ENCODE peak calls at places on chromosomes 7 and 10, in four cellular contexts. O is cardiac muscle cell, V is astrocyte, R is body of pancreas. F is an unnamed sample. For H3K4me1, the result is how much of the 10 kb centered on the place peaks cover.

GRCh38 chr10:49273082-49273465 is 25.9 kb upstream of the C10orf71 start:
- DNase-seq in O (no peak), V (no peak), R (no peak), F (no peak)

GRCh38 chr10:97714401-97715258 is 1.1 kb downstream of the MARVELD1 start:
- DNase-seq in O (peak), V (peak), R (peak), F (peak)

GRCh38 chr7:473211-473734 is 46.4 kb downstream of the PDGFA start:
- DNase-seq in O (no peak), V (no peak), R (peak), F (peak)

GRCh38 chr10:25113231-25114035 is 61.4 kb upstream of the GPR158 start:
- DNase-seq in O (peak), V (peak), R (peak), F (peak)

GRCh38 chr7:156640949-156641485 is 443 bp downstream of the RNF32 start:
- DNase-seq in O (no peak), V (peak), R (peak), F (peak)

GRCh38 chr10:30594077-30594476 is 35.5 kb downstream of the LYZL2 start:
- DNase-seq in O (no peak), V (no peak), R (no peak), F (no peak)

GRCh38 chr10:91983403-91983802 is 59.8 kb downstream of the BTAF1 start:
- DNase-seq in O (peak), V (no peak), R (no peak), F (no peak)

GRCh38 chr7:12584940-12585339 is 14.4 kb downstream of the SCIN start:
- DNase-seq in O (no peak), V (peak), R (peak), F (no peak)

GRCh38 chr10:61792921-61793320 is 108.6 kb upstream of the ARID5B start:
- DNase-seq in O (no peak), V (peak), R (no peak), F (no peak)

DNA sequence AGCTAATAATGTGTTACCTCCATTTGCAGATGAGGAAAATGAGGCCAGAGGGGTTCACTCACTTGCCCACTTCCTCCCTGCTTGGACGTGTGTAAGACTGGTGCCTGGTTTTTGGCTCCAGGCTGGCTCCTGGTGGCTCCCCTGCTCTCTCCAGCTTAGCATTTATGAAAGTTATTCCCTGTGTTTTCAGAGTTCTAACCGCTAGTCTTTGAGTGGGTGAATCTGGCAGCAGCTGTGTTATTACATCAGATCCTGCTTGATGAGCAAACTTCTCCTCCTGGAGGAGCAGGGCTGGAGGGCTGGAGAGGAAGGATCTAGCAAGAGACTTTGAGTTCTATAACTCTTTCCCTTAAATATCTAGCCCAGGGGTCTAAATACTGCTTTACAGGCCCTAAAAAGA is 80.9 kb upstream of the AGBL3 start:
- DNase-seq in O (no peak), V (peak), R (peak), F (peak)
- H3K4me3 ChIP-seq in O (no peak), V (no peak), R (no peak), F (no peak)

GRCh38 chr10:79982486-79982800 is 33.5 kb upstream of the SFTPD start:
- DNase-seq in O (no peak), V (no peak), R (no peak), F (no peak)
- H3K4me1 ChIP-seq in O (under half), V (under half), R (under half), F (under half)

GRCh38 chr10:15166325-15166724 is 2.2 kb downstream of the NMT2 start:
- DNase-seq in O (no peak), V (peak), R (no peak), F (no peak)
- H3K4me3 ChIP-seq in O (no peak), V (peak), R (no peak), F (no peak)

GRCh38 chr7:55549457-55549856 is 22.8 kb downstream of the VOPP1 start:
- DNase-seq in O (no peak), V (no peak), R (no peak), F (no peak)

GRCh38 chr7:55550838-55551537 is 21.3 kb downstream of the VOPP1 start:
- DNase-seq in O (no peak), V (no peak), R (no peak), F (no peak)

GRCh38 chr7:55550010-55550409 is 22.3 kb downstream of the VOPP1 start:
- DNase-seq in O (no peak), V (no peak), R (peak), F (peak)

GRCh38 chr7:55546826-55547225 is 25.5 kb downstream of the VOPP1 start:
- DNase-seq in O (no peak), V (peak), R (peak), F (peak)

GRCh38 chr7:55548295-55548731 is 24.0 kb downstream of the VOPP1 start:
- DNase-seq in O (no peak), V (no peak), R (no peak), F (no peak)
- H3K4me1 ChIP-seq in O (under half), V (under half), R (under half), F (under half)

DNA sequence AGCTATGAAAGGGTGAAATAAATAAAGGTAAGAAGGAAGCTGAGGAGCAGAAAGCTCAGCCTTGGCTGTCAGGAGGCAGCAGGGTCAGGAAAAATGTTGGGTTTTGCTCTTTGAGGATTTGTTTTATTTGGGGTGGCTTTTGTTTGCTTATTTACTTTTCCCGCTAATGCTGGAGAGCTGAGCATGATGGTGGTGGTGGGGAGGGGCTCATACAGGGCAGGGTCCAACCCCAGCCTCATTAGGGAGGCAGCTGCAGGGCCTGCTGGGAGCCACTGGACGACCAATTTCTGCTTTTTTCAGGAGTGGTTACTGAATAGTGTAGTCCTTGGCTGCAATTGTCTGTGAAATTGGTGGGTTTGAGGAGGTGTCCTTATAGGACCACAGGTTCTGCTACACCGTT is 36.3 kb downstream of the CCM2 start:
- DNase-seq in O (no peak), V (no peak), R (no peak), F (no peak)
- H3K4me3 ChIP-seq in O (no peak), V (no peak), R (no peak), F (no peak)

DNA sequence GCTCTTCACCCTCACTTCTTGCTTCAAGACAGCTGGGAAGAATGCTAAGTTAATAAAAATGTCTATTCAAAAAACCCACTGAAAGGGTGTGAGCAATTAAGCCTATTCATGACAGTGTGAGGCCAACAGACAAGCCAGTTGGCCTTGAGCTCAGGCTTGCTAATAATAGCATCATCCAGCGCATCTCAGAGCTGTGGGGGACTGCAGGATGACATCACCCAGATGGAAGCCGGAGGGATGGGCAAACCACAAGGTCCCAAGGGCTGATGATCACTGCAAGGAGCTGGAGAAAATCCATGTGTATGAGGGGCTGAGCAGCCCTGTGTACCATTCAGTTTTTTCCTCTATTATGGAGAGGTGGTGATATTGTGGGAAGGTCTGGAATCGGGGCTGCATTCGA is 770.4 kb downstream of the TNS3 start:
- DNase-seq in O (no peak), V (peak), R (peak), F (no peak)
- H3K4me1 ChIP-seq in O (under half), V (under half), R (under half), F (under half)

F was measured in stomach.